ENCODE peak calls at places on chromosome 1, in six cellular contexts. A is fibroblast of pulmonary artery, E is sigmoid colon, Q is neural progenitor cell, G is foreskin fibroblast, V is fibroblast of the aortic adventitia. Y is an unnamed sample.

GRCh38 chr1:60874703-60875102 is 207.7 kb upstream of the NFIA start:
- DNase-seq in V (peak; percentile 59), A (peak; percentile 79), G (peak; percentile 92), E (no peak), Q (no peak), Y (no peak)

GRCh38 chr1:3312894-3313578 is 141.4 kb upstream of the ARHGEF16 start:
- DNase-seq in A (peak; percentile 97), E (peak; percentile 98), V (peak; percentile 99), G (peak; percentile 99), Q (peak; percentile 78), Y (peak; percentile 94)

GRCh38 chr1:93471911-93472310 is 24.0 kb downstream of the FNBP1L start:
- DNase-seq in G (peak; percentile 78), Q (no peak), E (no peak), V (peak; percentile 87), A (peak; percentile 69), Y (no peak)

GRCh38 chr1:182910143-182910542 is 42.8 kb downstream of the SHCBP1L start:
- DNase-seq in A (no peak), Q (no peak), V (no peak), E (no peak), G (no peak), Y (no peak)

GRCh38 chr1:18149113-18149641 is 41.6 kb downstream of the IGSF21 start:
- DNase-seq in V (no peak), G (no peak), E (no peak), A (no peak), Q (peak; percentile 53), Y (no peak)

GRCh38 chr1:99643021-99643779 is 2.7 kb upstream of the PALMD start:
- DNase-seq in V (no peak), Q (no peak), G (peak; percentile 33), A (no peak), E (no peak), Y (no peak)

GRCh38 chr1:58883888-58884482 is 100.1 kb upstream of the JUN start:
- DNase-seq in E (no peak), Q (no peak), V (no peak), G (no peak), A (peak; percentile 90), Y (no peak)

GRCh38 chr1:23624440-23624839 is 65.1 kb upstream of the ID3 start:
- DNase-seq in Q (no peak), G (no peak), V (no peak), A (no peak), E (no peak), Y (no peak)

GRCh38 chr1:218823291-218823900 is 350.3 kb upstream of the LYPLAL1 start:
- DNase-seq in Q (no peak), V (peak; percentile 93), E (no peak), A (peak; percentile 81), G (peak; percentile 80), Y (no peak)

GRCh38 chr1:150472606-150473200 is 14.5 kb upstream of the TARS2 start:
- DNase-seq in A (no peak), G (no peak), V (no peak), Q (peak; percentile 13), E (no peak), Y (no peak)

GRCh38 chr1:209876091-209876800 is 48.5 kb downstream of the UTP25 start:
- DNase-seq in A (no peak), G (peak; percentile 51), E (no peak), V (no peak), Q (no peak), Y (no peak)

GRCh38 chr1:227273557-227273956 is 44.7 kb downstream of the CDC42BPA start:
- DNase-seq in V (peak; percentile 26), E (no peak), A (peak; percentile 49), G (peak; percentile 24), Q (peak; percentile 67), Y (no peak)

GRCh38 chr1:31575373-31576140 is 758 bp upstream of the TINAGL1 start:
- DNase-seq in Q (peak; percentile 4), G (no peak), A (no peak), V (no peak), E (peak; percentile 65), Y (peak; percentile 84)

GRCh38 chr1:202086579-202087350 is 36.0 kb upstream of the GPR37L1 start:
- DNase-seq in G (no peak), A (no peak), E (no peak), V (peak; percentile 23), Q (no peak), Y (no peak)
- H3K4me3 ChIP-seq in G (no peak overlapping the region), A (no peak overlapping the region), E (no peak overlapping the region), V (no peak overlapping the region), Q (no peak overlapping the region), Y (no peak overlapping the region)

DNA sequence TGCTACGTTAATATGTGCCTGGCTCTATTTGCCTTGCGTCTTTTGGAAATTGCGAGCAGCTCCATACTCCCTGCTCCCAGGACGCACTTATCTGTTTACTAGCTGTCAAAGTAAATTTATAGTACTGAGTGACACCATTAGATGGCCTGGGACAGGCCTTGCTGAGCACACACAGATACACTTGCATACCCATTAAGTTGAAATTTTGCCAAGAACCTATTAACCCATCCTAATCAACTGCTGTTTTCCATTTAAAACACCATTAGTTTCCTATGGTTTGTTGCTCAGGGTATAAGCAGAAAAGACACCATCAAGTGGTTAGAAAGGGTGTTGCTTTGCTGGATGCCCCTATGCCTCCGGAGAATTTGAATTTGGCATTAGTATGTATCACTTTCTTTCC is 187.3 kb downstream of the SLC44A5 start:
- DNase-seq in E (no peak), A (no peak), V (no peak), G (no peak), Q (peak; percentile 4), Y (no peak)
- TF ChIP-seq CTCF in E (no peak), A (no peak), V (no peak), G (no peak), Q (peak; percentile 45), Y (no peak)

GRCh38 chr1:161185282-161185682 is 8.0 kb upstream of the B4GALT3 start:
- DNase-seq in Q (no peak), A (peak; percentile 83), E (peak; percentile 87), G (peak; percentile 78), V (peak; percentile 76), Y (peak; percentile 74)
- H3K4me3 ChIP-seq in Q (no peak overlapping the region), A (no peak overlapping the region), E (no peak overlapping the region), G (no peak overlapping the region), V (no peak overlapping the region), Y (no peak overlapping the region)

DNA sequence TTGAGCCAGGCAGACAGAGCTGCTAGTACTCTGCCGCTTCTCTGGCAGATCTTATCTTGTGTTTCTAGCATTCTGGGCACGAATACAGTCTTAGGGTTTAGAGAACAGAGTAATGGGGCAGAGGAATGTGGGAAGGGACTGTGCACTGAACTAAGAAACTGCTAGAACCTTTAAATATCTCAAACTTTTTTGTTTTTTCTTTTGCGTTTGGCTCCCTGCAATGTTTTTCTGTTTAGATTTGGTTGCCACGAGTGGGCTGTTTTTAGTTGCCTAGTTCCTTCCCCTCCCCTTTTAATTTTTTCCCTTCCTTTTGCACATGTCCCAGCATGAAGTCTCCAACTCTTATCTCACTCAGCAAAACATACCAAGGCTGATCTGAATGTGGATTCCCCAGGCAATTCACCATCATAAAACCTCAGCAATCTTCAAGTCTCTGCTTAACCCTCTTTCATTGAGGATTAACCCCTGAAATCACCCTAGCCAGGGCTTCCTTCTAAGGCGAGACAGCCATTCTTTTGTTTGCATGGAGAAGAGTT is 3.1 kb upstream of the ATF3 start:
- DNase-seq in G (peak; percentile 17), Q (peak; percentile 70), E (no peak), A (no peak), V (peak; percentile 46), Y (no peak)
- TF ChIP-seq CTCF in G (no peak), Q (no peak), E (no peak), A (no peak), V (no peak), Y (no peak)

DNA sequence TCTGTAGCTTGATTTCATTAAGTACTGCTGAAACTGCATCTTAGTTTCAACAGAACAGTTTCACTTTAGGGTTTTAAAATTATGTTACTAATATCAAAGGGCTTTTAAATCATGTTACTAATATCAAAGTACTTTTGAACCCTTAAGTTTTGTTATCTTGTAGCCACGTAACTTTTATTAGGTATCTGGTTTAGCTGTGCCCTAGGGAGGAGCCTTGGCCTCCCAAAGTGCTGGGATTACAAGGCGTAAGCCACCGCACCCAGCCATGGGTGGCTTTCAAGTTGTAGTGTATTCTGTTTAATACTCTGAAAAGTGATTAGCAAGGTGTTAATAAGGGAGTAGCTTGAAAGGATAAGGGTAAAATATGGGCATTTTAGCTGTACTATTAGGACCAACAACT is 2.0 kb downstream of the KDM4A start:
- DNase-seq in A (no peak), G (no peak), E (no peak), V (peak; percentile 16), Q (no peak), Y (no peak)
- H3K4me3 ChIP-seq in A (peak overlapping the region; percentile 83), G (peak overlapping the region; percentile 88), E (no peak overlapping the region), V (peak overlapping the region; percentile 78), Q (peak overlapping the region; percentile 67), Y (peak overlapping the region; percentile 0)